ENCODE peak calls at places on chromosomes 12 and 14, in five cellular contexts. D is hepatocyte, L is breast epithelium, J is aorta, H is psoas muscle. O is an unnamed sample.

GRCh38 chr14:105340821-105341408 is 26.4 kb downstream of the PACS2 start:
- DNase-seq in D (no peak), H (no peak), L (no peak), J (no peak), O (no peak)

GRCh38 chr12:54229624-54230212 is 40.9 kb upstream of the SMUG1 start:
- DNase-seq in J (peak; percentile 72), H (peak; percentile 67), D (peak; percentile 39), L (no peak), O (no peak)

GRCh38 chr12:100464529-100464928 is 9.1 kb upstream of the NR1H4 start:
- DNase-seq in D (no peak), L (no peak), J (no peak), H (no peak), O (no peak)

GRCh38 chr12:32921397-32921796 is 24.8 kb upstream of the PKP2 start:
- DNase-seq in D (no peak), J (no peak), L (no peak), H (no peak), O (no peak)

GRCh38 chr14:65302571-65303184 is 109.9 kb upstream of the FUT8 start:
- DNase-seq in L (no peak), J (no peak), D (no peak), H (no peak), O (no peak)

GRCh38 chr14:80992580-80992979 is 37.2 kb downstream of the TSHR start:
- DNase-seq in L (no peak), D (no peak), J (no peak), H (no peak), O (no peak)

GRCh38 chr14:95290769-95291440 is 28.8 kb downstream of the CLMN start:
- DNase-seq in H (peak; percentile 81), L (peak; percentile 85), D (peak; percentile 42), J (no peak), O (peak; percentile 71)

GRCh38 chr14:69087061-69087461 is 65.9 kb downstream of the DCAF5 start:
- DNase-seq in J (no peak), L (no peak), H (no peak), D (no peak), O (no peak)

GRCh38 chr12:56358836-56359532 is 923 bp downstream of the STAT2 start:
- DNase-seq in L (no peak), H (no peak), D (no peak), J (no peak), O (no peak)

GRCh38 chr12:105462841-105463240 is 132.3 kb downstream of the C12orf75 start:
- DNase-seq in J (no peak), H (no peak), L (no peak), D (no peak), O (no peak)

GRCh38 chr14:99402283-99402648 is 78.4 kb downstream of the SETD3 start:
- DNase-seq in L (no peak), J (no peak), D (no peak), H (no peak), O (no peak)

GRCh38 chr12:67853204-67853603 is 136.0 kb upstream of the IFNG-AS1 start:
- DNase-seq in D (no peak), H (no peak), J (no peak), L (no peak), O (no peak)

GRCh38 chr12:92614502-92614901 is 88.3 kb upstream of the PLEKHG7 start:
- DNase-seq in D (no peak), J (no peak), H (no peak), L (no peak), O (no peak)

GRCh38 chr12:62859203-62859799 is 75.6 kb downstream of the PPM1H start:
- DNase-seq in D (no peak), L (no peak), J (no peak), H (no peak), O (no peak)

GRCh38 chr12:3557791-3558190 is 66.8 kb downstream of the PRMT8 start:
- DNase-seq in L (no peak), H (no peak), J (no peak), D (no peak), O (no peak)

GRCh38 chr14:85241022-85241880 is 288.7 kb upstream of the FLRT2 start:
- DNase-seq in L (no peak), D (no peak), H (no peak), J (no peak), O (no peak)

GRCh38 chr14:99300190-99300589 is 28.2 kb upstream of the BCL11B start:
- DNase-seq in H (no peak), D (no peak), J (no peak), L (no peak), O (peak; percentile 56)

GRCh38 chr14:101017209-101017608 is 113.7 kb upstream of the RTL1 start:
- DNase-seq in H (no peak), D (no peak), J (no peak), L (peak; percentile 15), O (peak; percentile 10)

GRCh38 chr12:131350943-131351318 is 360.0 kb upstream of the SFSWAP start:
- DNase-seq in H (no peak), D (no peak), L (no peak), J (no peak), O (peak; percentile 22)

GRCh38 chr12:98868076-98868475 is 223.0 kb downstream of the APAF1 start:
- DNase-seq in H (no peak), D (no peak), L (no peak), J (no peak), O (no peak)

GRCh38 chr14:74065746-74066575 is 18.3 kb downstream of the ALDH6A1 start:
- DNase-seq in H (no peak), D (no peak), L (no peak), J (no peak), O (no peak)

GRCh38 chr12:95446511-95446910 is 27.4 kb upstream of the METAP2 start:
- DNase-seq in H (peak; percentile 69), L (no peak), J (peak; percentile 59), D (peak; percentile 75), O (peak; percentile 86)

GRCh38 chr12:47734725-47735480 is 9.6 kb upstream of the ENDOU start:
- DNase-seq in J (no peak), L (no peak), D (no peak), H (no peak), O (peak; percentile 85)

GRCh38 chr14:20365928-20366327 is 22.5 kb downstream of the PARP2 start:
- DNase-seq in L (no peak), D (no peak), H (no peak), J (no peak), O (no peak)
- H3K36me3 ChIP-seq in L (peaks cover 7% of the 10 kb centered on the region), D (peaks cover 5% of the 10 kb centered on the region), H (peaks cover 96% of the 10 kb centered on the region), J (peaks cover 4% of the 10 kb centered on the region), O (peaks cover 5% of the 10 kb centered on the region)

GRCh38 chr14:102415671-102416070 is 52.9 kb downstream of the TECPR2 start:
- DNase-seq in L (no peak), J (no peak), D (no peak), H (no peak), O (peak; percentile 32)

GRCh38 chr14:102418169-102418852 is 55.6 kb downstream of the TECPR2 start:
- DNase-seq in H (no peak), D (no peak), J (no peak), L (no peak), O (no peak)

GRCh38 chr14:102417646-102418045 is 54.9 kb downstream of the TECPR2 start:
- DNase-seq in H (no peak), J (no peak), D (no peak), L (no peak), O (no peak)

GRCh38 chr14:102418853-102419240 is 56.1 kb downstream of the TECPR2 start:
- DNase-seq in J (no peak), D (no peak), H (no peak), L (no peak), O (no peak)

DNA sequence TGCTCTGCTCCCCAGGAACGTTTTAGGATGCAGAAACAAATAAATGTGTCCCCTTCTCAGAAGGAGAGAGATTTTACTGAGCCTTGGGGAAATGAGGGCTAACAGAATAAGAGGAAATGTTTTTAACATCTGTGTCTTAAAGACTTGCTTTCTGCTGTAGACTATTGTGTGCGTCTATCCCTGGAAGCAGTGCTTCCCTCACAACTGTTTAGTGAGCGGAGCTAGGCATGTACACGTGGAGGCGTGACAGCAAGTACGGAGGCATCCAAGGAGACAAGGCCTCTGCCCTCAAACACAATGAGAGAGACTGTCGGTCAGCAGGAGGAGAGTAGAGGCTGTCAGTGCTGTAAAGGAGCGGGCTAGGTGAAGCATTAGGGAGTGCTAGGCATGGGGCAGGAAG is 54.4 kb downstream of the TECPR2 start:
- DNase-seq in D (no peak), J (no peak), H (no peak), L (no peak), O (no peak)
- H3K36me3 ChIP-seq in D (no peaks in the 10 kb centered on the region), J (peaks cover 2% of the 10 kb centered on the region), H (peaks cover 24% of the 10 kb centered on the region), L (no peaks in the 10 kb centered on the region), O (no peaks in the 10 kb centered on the region)

GRCh38 chr12:109996483-109996853 is 300 bp upstream of the GIT2 start:
- DNase-seq in J (no peak), H (no peak), L (no peak), D (no peak), O (no peak)
- H3K36me3 ChIP-seq in J (no peaks in the 10 kb centered on the region), H (peaks cover 5% of the 10 kb centered on the region), L (no peaks in the 10 kb centered on the region), D (no peaks in the 10 kb centered on the region), O (no peaks in the 10 kb centered on the region)

GRCh38 chr12:337039-337438 is 52.1 kb downstream of the KDM5A start:
- DNase-seq in L (no peak), D (no peak), J (no peak), H (no peak), O (no peak)

GRCh38 chr12:334114-334513 is 55.0 kb downstream of the KDM5A start:
- DNase-seq in J (no peak), L (no peak), H (no peak), D (peak; percentile 11), O (no peak)

DNA sequence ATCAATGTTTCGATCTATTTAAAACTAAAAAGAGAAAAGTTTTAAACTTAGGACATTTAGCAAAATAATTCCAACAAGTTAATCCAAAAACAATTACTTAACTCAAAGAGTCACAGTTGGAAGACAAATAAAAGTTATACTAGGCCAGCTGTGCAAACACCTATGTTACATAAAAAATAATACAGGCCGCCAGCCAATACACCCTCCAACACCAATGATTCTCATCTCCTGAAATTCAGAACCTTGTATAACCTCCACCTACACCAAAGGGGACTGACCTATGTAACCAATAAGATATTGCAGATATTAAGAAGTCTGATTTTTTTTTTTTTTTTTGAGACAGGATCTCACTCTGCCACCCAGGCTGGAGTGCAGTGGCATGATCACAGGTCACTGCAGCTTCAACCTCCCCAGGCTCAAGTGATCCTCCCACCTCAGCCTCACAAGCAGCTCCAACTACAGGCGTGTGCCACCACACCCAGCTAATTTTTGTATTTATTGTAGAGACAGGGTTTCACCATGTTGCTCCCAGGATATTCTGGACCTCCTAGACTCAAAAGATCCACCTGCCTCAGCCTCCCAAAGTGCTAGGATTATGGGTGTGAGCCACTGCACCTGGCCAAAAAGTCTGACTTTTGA is 49.4 kb downstream of the KDM5A start:
- DNase-seq in H (no peak), D (no peak), L (no peak), J (no peak), O (no peak)
- H3K36me3 ChIP-seq in H (peaks cover 73% of the 10 kb centered on the region), D (peaks cover 5% of the 10 kb centered on the region), L (no peaks in the 10 kb centered on the region), J (peaks cover 2% of the 10 kb centered on the region), O (no peaks in the 10 kb centered on the region)

DNA sequence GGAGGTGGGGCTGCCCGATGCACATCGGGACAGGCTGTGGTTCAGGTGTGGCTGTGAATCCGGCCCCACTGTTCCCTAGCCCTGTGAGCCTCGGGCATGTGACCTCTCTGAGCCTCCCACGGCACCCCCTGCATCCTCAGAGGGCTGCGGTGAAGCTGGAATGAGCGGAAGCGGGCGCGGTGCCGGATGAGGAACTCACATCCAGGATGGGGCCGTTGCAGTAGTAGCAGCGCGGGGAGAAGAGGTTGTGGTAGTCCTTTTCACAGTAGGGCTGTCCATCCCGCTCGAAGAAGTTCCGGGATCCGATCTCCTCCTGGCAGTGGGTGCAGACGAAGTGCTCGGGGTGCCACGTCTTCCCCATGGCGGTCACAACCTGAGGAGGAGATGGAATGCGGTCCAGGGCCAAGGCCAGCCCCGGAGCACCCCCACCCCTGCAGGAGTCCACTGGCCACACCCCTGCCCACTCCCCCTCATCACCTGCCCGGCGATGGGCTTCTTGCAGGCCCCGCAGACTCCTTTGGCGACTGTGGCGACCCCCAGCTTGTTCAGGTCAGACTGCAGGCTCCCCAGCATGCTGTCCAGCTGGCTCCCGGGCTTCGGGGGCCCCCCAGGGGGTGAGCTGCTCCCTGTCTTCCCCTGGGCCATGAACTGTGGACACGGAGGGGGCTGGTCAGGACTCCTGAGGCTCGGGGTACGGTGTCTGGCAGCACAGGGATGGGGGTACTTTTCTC is 13.9 kb upstream of the RPLP0 start:
- DNase-seq in H (no peak), J (peak; percentile 47), D (no peak), L (no peak), O (peak; percentile 70)
- H3K36me3 ChIP-seq in H (peaks cover 99% of the 10 kb centered on the region), J (peaks cover 18% of the 10 kb centered on the region), D (no peaks in the 10 kb centered on the region), L (peaks cover 17% of the 10 kb centered on the region), O (peaks cover 34% of the 10 kb centered on the region)